ENCODE peak calls at places on chromosomes 12 and 14, in five cellular contexts. Y, W, F, J and L are unnamed samples.

GRCh38 chr12:39958377-39958776 is 147.5 kb downstream of the SLC2A13 start:
- DNase-seq in Y (no peak), W (peak; percentile 8), F (no peak), J (no peak), L (no peak)

GRCh38 chr14:54200726-54201125 is 196.1 kb upstream of the CDKN3 start:
- DNase-seq in Y (no peak), W (no peak), F (no peak), J (no peak), L (no peak)

GRCh38 chr14:92948647-92949046 is 25.7 kb downstream of the CHGA start:
- DNase-seq in Y (no peak), W (no peak), F (no peak), J (no peak), L (no peak)

GRCh38 chr14:50040401-50040775 is 76.0 kb downstream of the VCPKMT start:
- DNase-seq in Y (peak; percentile 76), W (peak; percentile 61), F (no peak), J (no peak), L (no peak)

GRCh38 chr14:89041245-89041585 is 216.8 kb downstream of the TTC8 start:
- DNase-seq in Y (no peak), W (no peak), F (no peak), J (no peak), L (no peak)

GRCh38 chr14:37778135-37778943 is 182.9 kb downstream of the TTC6 start:
- DNase-seq in Y (no peak), W (no peak), F (no peak), J (no peak), L (no peak)

GRCh38 chr12:28226705-28227104 is 36.4 kb downstream of the CCDC91 start:
- DNase-seq in Y (no peak), W (no peak), F (no peak), J (no peak), L (no peak)

GRCh38 chr14:52852810-52853521 is 61.6 kb upstream of the GNPNAT1 start:
- DNase-seq in Y (no peak), W (no peak), F (no peak), J (no peak), L (no peak)

GRCh38 chr12:132672116-132672515 is 15.0 kb downstream of the POLE start:
- DNase-seq in Y (no peak), W (no peak), F (no peak), J (no peak), L (no peak)

GRCh38 chr12:72133497-72134055 is 138.6 kb upstream of the TRHDE start:
- DNase-seq in Y (no peak), W (no peak), F (no peak), J (no peak), L (no peak)

GRCh38 chr14:82075566-82075965 is 541.9 kb upstream of the SEL1L start:
- DNase-seq in Y (no peak), W (peak; percentile 31), F (peak; percentile 77), J (peak; percentile 58), L (peak; percentile 74)

GRCh38 chr14:96126339-96126770 is 78.3 kb upstream of the BDKRB2 start:
- DNase-seq in Y (no peak), W (no peak), F (no peak), J (no peak), L (peak; percentile 16)

GRCh38 chr12:64946132-64946829 is 121.8 kb downstream of the TBC1D30 start:
- DNase-seq in Y (peak; percentile 75), W (no peak), F (no peak), J (no peak), L (no peak)

GRCh38 chr14:81436296-81437138 is 36.4 kb upstream of the STON2 start:
- DNase-seq in Y (peak; percentile 58), W (peak; percentile 28), F (peak; percentile 76), J (no peak), L (peak; percentile 87)

GRCh38 chr12:80846930-80847329 is 90.8 kb downstream of the LIN7A start:
- DNase-seq in Y (no peak), W (no peak), F (no peak), J (no peak), L (no peak)

GRCh38 chr14:25400607-25401206 is 350.8 kb upstream of the STXBP6 start:
- DNase-seq in Y (peak; percentile 32), W (peak; percentile 54), F (no peak), J (no peak), L (no peak)

GRCh38 chr12:94059394-94060368 is 88.7 kb upstream of the PLXNC1 start:
- DNase-seq in Y (no peak), W (no peak), F (no peak), J (no peak), L (no peak)

GRCh38 chr14:67526676-67527459 is 6.2 kb upstream of the PLEKHH1 start:
- DNase-seq in Y (peak; percentile 56), W (peak; percentile 53), F (no peak), J (no peak), L (no peak)

GRCh38 chr12:130546494-130546893 is 169.6 kb downstream of the RIMBP2 start:
- DNase-seq in Y (no peak), W (no peak), F (no peak), J (no peak), L (no peak)

GRCh38 chr14:44803239-44803905 is 158.4 kb downstream of the KLHL28 start:
- DNase-seq in Y (peak; percentile 66), W (peak; percentile 45), F (no peak), J (no peak), L (no peak)

GRCh38 chr14:85660243-85660922 is 130.4 kb downstream of the FLRT2 start:
- DNase-seq in Y (no peak), W (no peak), F (no peak), J (no peak), L (no peak)

DNA sequence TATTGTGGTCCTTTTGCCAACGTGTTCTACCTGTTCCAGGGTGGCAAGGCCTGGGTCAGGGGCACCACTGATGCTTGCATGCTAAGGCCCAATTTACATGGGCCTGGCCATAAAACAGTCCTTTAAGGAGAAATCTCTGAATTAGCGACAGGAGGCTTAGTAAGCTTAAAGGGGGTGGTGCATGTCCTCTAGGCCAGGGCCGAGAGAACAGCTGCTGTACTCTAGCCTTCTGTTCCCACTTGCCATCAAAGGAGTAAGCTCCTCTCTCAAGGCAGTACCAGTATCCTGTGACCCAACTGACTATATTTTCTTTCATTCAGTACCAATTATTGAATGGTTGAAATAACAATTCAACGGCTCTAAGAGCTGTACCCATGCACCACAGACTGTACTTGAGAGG is 67.7 kb upstream of the ZDHHC17 start:
- DNase-seq in Y (no peak), W (no peak), F (no peak), J (no peak), L (no peak)
- TF ChIP-seq CTCF in Y (no peak), W (no peak), F (no peak), J (no peak), L (no peak)

GRCh38 chr12:75560167-75560566 is 48.8 kb upstream of the KRR1 start:
- DNase-seq in Y (peak; percentile 75), W (peak; percentile 31), F (no peak), J (no peak), L (no peak)
- TF ChIP-seq CTCF in Y (peak; percentile 51), W (peak; percentile 58), F (peak; percentile 33), J (peak; percentile 5), L (peak; percentile 54)

DNA sequence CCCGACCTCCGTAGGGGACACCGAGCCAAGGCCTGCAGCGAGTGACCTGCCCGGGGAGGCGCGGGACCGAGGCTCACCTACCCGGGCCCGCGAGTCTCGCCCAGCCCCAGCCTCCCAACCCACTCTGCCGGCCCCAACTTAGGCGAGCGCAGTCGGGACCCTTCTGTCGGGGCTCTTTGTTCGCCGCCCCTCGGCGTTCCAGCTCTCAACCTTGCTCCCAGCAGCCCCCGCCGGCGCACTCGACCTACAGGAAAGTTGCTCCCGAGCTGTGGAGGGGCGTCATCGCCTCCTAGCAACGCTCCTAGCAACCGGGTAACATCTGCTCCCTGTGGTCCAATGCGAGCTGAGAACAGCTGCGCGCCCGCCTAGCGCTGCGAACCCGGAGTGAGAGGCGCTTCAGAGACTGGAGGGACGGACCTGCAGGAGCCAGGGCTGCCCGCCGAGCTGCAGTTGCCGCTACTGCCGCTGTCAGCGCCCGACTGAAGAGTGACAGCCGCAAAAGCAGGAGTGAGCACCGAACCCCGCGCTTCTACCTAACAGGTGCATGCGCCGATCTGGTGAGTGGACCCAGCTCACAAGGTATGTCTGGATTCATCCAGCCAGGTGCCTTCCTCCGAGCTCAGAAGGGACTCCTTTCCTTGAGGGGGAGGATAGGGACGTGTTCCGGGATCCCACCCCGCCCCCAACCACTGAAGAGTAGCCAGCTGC is 354.9 kb downstream of the SNAPC1 start:
- DNase-seq in Y (peak; percentile 75), W (peak; percentile 74), F (peak; percentile 72), J (peak; percentile 91), L (peak; percentile 84)
- TF ChIP-seq CTCF in Y (peak; percentile 35), W (peak; percentile 66), F (peak; percentile 62), J (peak; percentile 49), L (peak; percentile 76)

DNA sequence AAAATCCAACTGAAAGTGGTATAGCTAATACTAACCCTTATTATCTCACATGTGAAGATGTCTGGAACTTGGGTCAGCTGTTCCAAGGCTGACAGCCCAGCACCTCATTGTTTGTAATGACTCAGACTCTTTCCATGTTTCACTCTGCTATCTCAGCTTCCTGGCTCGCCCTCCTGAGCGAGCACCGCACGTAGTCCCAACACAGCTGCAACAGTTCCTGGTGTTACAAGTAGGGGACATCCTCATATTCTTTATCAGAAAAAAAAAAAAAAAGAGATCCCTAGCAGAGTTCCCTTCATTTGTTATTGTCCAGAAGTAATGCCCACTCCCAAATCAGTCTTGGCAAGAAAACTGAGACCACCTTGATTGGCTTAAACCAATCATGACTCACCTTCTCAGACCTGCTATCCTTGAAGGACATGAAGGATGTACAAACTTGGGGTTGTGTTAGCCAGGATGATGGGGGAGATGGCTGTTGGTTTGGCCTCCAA is 92.5 kb downstream of the ADCK1 start:
- DNase-seq in Y (peak; percentile 30), W (no peak), F (no peak), J (no peak), L (no peak)
- TF ChIP-seq CTCF in Y (no peak), W (no peak), F (no peak), J (no peak), L (no peak)

GRCh38 chr12:67068204-67068731 is 200.9 kb upstream of the CAND1 start:
- DNase-seq in Y (no peak), W (peak; percentile 5), F (no peak), J (peak; percentile 7), L (no peak)
- TF ChIP-seq CTCF in Y (peak; percentile 29), W (peak; percentile 26), F (peak; percentile 37), J (no peak), L (peak; percentile 48)

DNA sequence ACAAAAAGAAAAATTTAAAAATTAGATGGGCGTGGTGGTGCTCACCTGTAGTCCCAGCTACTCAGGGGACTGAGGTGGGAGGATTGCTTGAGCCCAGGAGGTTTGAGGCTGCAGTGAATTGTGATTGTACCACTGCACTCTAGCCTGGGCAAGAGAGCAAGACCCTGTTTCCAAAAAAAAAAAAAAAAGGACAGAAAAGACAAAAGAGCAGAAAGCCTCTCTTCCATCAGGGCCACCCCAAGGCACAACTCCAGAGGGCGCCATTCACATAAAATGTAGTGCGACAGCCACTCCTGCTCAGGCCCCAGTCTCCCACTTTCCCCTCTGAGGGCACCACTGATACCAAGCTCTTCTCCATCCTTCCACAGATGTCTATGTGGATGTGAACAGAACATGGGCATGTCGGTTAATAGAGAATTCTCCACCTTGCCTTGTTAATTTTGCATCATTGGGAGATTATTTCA is 41.8 kb downstream of the DGLUCY start:
- DNase-seq in Y (no peak), W (no peak), F (no peak), J (no peak), L (no peak)
- TF ChIP-seq CTCF in Y (no peak), W (peak; percentile 44), F (peak; percentile 17), J (no peak), L (peak; percentile 33)

GRCh38 chr12:57894577-57895292 is 46.6 kb upstream of the ATP23 start:
- DNase-seq in Y (peak; percentile 27), W (peak; percentile 80), F (no peak), J (no peak), L (no peak)
- TF ChIP-seq CTCF in Y (no peak), W (peak; percentile 21), F (no peak), J (no peak), L (no peak)